ENCODE peak calls at places on chromosome 1, in eight cellular contexts. Y, J, W, A, E, H, N and U are unnamed samples.

GRCh38 chr1:44417351-44418021 is 12.4 kb downstream of the RNF220 start:
- DNase-seq in Y (no peak), J (peak; percentile 30), W (no peak), A (no peak), E (peak; percentile 28), H (peak; percentile 92), N (no peak), U (no peak)

GRCh38 chr1:56590520-56591011 is 11.2 kb upstream of the PLPP3 start:
- DNase-seq in Y (no peak), J (no peak), W (no peak), A (no peak), E (no peak), H (no peak), N (no peak), U (no peak)

GRCh38 chr1:85888961-85889360 is 180.7 kb upstream of the ZNHIT6 start:
- DNase-seq in Y (no peak), J (no peak), W (no peak), A (no peak), E (no peak), H (no peak), N (no peak), U (no peak)

GRCh38 chr1:6275826-6276764 is 15.2 kb upstream of the GPR153 start:
- DNase-seq in Y (peak; percentile 90), J (peak; percentile 56), W (no peak), A (peak; percentile 66), E (no peak), H (peak; percentile 69), N (peak; percentile 83), U (peak; percentile 93)

GRCh38 chr1:44985747-44986359 is 542 bp downstream of the EIF2B3 start:
- DNase-seq in Y (peak; percentile 8), J (no peak), W (no peak), A (peak; percentile 4), E (no peak), H (no peak), N (no peak), U (peak; percentile 18)

GRCh38 chr1:25797939-25798338 is 2.1 kb upstream of the SELENON start:
- DNase-seq in Y (no peak), J (no peak), W (no peak), A (no peak), E (no peak), H (peak; percentile 84), N (no peak), U (peak; percentile 54)

GRCh38 chr1:193141804-193142203 is 20.0 kb downstream of the CDC73 start:
- DNase-seq in Y (no peak), J (no peak), W (no peak), A (no peak), E (no peak), H (no peak), N (no peak), U (no peak)

GRCh38 chr1:234656981-234657651 is 47.1 kb upstream of the IRF2BP2 start:
- DNase-seq in Y (peak; percentile 99), J (peak; percentile 93), W (no peak), A (peak; percentile 75), E (no peak), H (no peak), N (no peak), U (peak; percentile 98)

GRCh38 chr1:67831850-67832513 is 1.3 kb downstream of the GNG12 start:
- DNase-seq in Y (peak; percentile 81), J (peak; percentile 78), W (no peak), A (no peak), E (peak; percentile 32), H (no peak), N (peak; percentile 67), U (peak; percentile 66)

GRCh38 chr1:18556364-18556763 is 74.3 kb upstream of the PAX7 start:
- DNase-seq in Y (peak; percentile 12), J (no peak), W (no peak), A (no peak), E (no peak), H (no peak), N (no peak), U (no peak)

GRCh38 chr1:51316764-51317120 is 13.6 kb downstream of the TTC39A start:
- DNase-seq in Y (no peak), J (peak; percentile 35), W (no peak), A (no peak), E (no peak), H (no peak), N (no peak), U (no peak)

GRCh38 chr1:175073633-175074032 is 6.0 kb downstream of the TNN start:
- DNase-seq in Y (no peak), J (no peak), W (no peak), A (no peak), E (no peak), H (peak; percentile 56), N (no peak), U (no peak)

GRCh38 chr1:221794079-221794670 is 52.3 kb upstream of the DUSP10 start:
- DNase-seq in Y (peak; percentile 77), J (peak; percentile 45), W (no peak), A (peak; percentile 23), E (no peak), H (no peak), N (no peak), U (no peak)

GRCh38 chr1:62325076-62325475 is 5.8 kb upstream of the KANK4 start:
- DNase-seq in Y (peak; percentile 7), J (peak; percentile 43), W (no peak), A (no peak), E (peak; percentile 54), H (no peak), N (no peak), U (peak; percentile 45)

GRCh38 chr1:25710583-25711347 is 89.2 kb upstream of the SELENON start:
- DNase-seq in Y (peak; percentile 66), J (no peak), W (no peak), A (no peak), E (no peak), H (no peak), N (no peak), U (peak; percentile 36)

DNA sequence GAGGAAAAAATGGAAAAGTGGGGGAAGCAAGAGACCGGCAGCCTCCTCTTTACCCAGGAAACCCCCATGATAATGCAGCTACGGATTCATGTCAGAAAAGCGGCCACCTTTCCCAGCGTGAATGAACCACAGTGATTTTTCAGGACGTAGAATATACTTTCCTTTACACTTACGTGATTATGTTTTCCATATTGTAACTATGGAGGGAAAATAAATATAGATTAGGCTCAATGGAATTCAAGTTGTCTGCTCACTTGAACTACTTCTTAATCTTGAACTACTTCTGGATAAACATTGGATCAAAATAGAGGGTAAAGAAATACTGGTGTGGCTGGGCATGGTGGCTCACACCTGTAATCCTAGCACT is 80.4 kb upstream of the GREM2 start:
- DNase-seq in Y (no peak), J (no peak), W (no peak), A (no peak), E (no peak), H (no peak), N (no peak), U (no peak)
- TF ChIP-seq CTCF in Y (no peak), J (no peak), W (no peak), A (no peak), E (no peak), H (no peak), N (no peak), U (no peak)

DNA sequence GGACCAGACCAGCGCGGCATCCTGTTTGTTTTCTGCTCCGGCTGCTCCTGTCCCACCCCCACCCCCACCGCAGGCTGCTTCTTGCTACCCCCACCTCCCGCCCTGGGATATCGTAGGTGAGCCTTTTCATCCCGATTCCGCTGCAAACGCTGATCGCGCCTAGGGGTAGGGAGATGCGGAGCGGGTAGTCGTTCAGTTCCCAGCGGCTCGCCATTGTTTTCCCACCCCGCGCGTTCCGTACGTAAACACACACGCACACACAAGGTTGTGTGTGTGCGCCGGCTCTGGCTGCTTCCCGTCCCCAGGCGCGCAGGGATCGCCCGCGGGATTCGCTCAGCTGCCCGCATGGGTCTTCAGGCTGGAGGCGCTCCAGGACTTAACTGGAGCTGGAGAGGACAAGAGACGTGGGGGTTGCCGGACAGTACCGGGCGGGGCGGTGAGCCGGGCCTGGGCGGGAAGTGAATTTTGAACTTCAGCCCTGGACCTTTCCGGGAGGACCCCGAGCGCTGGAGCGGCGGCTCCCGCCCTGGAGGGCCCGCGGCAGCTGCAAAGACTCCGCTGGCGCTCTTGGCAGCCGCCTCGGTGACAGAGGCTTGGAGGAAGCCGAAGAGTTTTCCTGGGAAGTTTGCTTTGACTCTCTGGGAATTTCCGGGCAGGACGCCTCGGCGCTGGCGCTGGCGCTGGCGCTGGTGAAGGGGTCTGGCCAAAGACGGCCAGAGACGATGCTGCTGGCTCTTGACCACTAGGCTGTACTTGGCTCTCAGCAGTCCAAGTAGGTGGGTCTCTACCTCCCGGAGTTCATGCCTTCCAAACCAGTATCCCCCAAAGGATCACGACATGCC is 1.6 kb downstream of the SOX13 start:
- DNase-seq in Y (peak; percentile 52), J (peak; percentile 59), W (no peak), A (no peak), E (peak; percentile 48), H (peak; percentile 53), N (peak; percentile 86), U (peak; percentile 77)
- TF ChIP-seq CTCF in Y (no peak), J (no peak), W (no peak), A (no peak), E (no peak), H (no peak), N (no peak), U (no peak)

DNA sequence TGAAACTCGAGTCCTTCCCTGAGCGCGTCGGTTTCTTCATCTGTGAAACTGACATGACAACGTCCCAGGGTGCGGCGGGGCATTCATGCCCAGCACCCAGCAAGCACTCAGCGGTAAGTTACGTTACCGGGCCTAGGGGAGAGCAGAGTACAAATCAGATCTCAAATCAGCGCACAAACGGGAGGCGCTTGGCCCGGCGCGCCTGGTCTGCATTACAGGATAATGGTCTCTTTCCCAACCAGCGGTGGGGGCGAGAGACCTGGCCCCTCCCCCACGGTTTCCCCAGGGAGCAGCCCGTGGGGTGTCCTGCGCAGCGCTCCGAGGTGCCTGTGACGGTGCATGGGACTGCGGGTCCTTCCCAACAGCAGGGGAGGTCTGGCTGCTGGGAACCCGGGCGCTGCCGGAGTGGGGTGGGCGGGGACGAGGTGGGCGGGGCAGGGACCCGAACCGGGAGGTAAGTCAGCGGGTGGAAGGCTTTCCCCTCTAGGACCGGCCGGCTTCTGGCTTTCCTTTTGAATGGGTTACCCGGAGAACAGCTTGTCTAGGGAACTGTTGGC is 1.0 kb downstream of the TMEM51 start:
- DNase-seq in Y (no peak), J (no peak), W (no peak), A (no peak), E (peak; percentile 40), H (peak; percentile 63), N (peak; percentile 73), U (no peak)
- TF ChIP-seq CTCF in Y (no peak), J (no peak), W (no peak), A (no peak), E (no peak), H (no peak), N (no peak), U (no peak)

GRCh38 chr1:169196566-169196965 is 90.1 kb downstream of the ATP1B1 start:
- DNase-seq in Y (peak; percentile 12), J (no peak), W (no peak), A (no peak), E (no peak), H (no peak), N (no peak), U (no peak)

DNA sequence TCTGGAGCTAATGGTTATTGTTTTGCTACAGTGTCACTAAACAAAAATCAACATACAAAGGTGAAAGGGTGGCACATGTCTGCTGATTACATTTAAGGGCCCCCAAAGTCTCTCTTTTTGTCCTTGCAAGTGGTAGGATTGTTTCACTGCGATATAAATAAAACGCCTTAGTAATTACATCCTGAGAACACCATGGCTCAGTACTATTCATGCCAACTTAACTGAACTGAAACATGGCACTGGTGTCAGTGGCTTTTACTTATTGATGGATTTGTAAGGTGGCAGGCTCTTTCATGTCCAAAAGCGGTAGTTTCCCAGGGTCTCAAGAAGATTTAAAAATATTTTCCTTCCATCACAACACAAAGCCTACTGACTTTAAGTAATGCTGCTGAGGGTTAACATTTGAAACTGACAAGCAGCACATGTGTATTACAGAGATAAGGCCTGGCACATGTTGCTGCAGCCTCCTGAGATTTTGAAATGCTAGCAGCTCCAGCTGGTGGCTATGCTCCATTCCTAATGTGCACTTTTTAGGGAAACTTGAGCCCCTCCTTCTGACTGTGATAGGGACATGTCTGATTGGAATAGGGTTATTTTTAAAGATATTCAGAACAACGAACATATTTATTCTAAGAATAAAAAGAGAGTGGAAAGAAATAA is 86.8 kb downstream of the ATP1B1 start:
- DNase-seq in Y (peak; percentile 17), J (no peak), W (no peak), A (no peak), E (peak; percentile 32), H (no peak), N (peak; percentile 51), U (peak; percentile 7)
- TF ChIP-seq CTCF in Y (no peak), J (no peak), W (no peak), A (no peak), E (peak; percentile 31), H (no peak), N (no peak), U (no peak)